ENCODE peak calls at places on chromosome 18, in six cellular contexts. One of them, this sample, is unnamed. For H3K9me3 and H3K4me1, the result is how much of the 10 kb centered on the place peaks cover.

GRCh38 chr18:23563377-23564043 is 22.8 kb downstream of the NPC1 start:
- DNase-seq in A549: no peak
- DNase-seq in heart right ventricle: no peak
- DNase-seq in PC-3: no peak
- DNase-seq in left ventricle myocardium inferior: no peak
- DNase-seq in heart left ventricle: no peak
- DNase-seq in this sample: peak

GRCh38 chr18:55179460-55180195 is 220.4 kb upstream of the CCDC68 start:
- DNase-seq in A549: no peak
- DNase-seq in heart right ventricle: no peak
- DNase-seq in PC-3: no peak
- DNase-seq in left ventricle myocardium inferior: no peak
- DNase-seq in heart left ventricle: no peak
- DNase-seq in this sample: no peak

GRCh38 chr18:45870419-45870818 is 44.9 kb downstream of the SIGLEC15 start:
- DNase-seq in A549: no peak
- DNase-seq in heart right ventricle: no peak
- DNase-seq in PC-3: no peak
- DNase-seq in left ventricle myocardium inferior: no peak
- DNase-seq in heart left ventricle: no peak
- DNase-seq in this sample: no peak

GRCh38 chr18:8814206-8814605 is 108.8 kb downstream of the MTCL1 start:
- DNase-seq in A549: no peak
- DNase-seq in heart right ventricle: no peak
- DNase-seq in PC-3: no peak
- DNase-seq in left ventricle myocardium inferior: no peak
- DNase-seq in heart left ventricle: no peak
- DNase-seq in this sample: peak

GRCh38 chr18:75544051-75544481 is 116.6 kb upstream of the SMIM21 start:
- DNase-seq in A549: no peak
- DNase-seq in heart right ventricle: no peak
- DNase-seq in PC-3: no peak
- DNase-seq in left ventricle myocardium inferior: no peak
- DNase-seq in heart left ventricle: no peak
- DNase-seq in this sample: no peak

GRCh38 chr18:70228546-70228945 is 23.1 kb upstream of the RTTN start:
- DNase-seq in A549: no peak
- DNase-seq in heart right ventricle: no peak
- DNase-seq in PC-3: no peak
- DNase-seq in left ventricle myocardium inferior: no peak
- DNase-seq in heart left ventricle: no peak
- DNase-seq in this sample: no peak

GRCh38 chr18:58495634-58496033 is 133.3 kb downstream of the ALPK2 start:
- DNase-seq in A549: no peak
- DNase-seq in heart right ventricle: no peak
- DNase-seq in PC-3: no peak
- DNase-seq in left ventricle myocardium inferior: no peak
- DNase-seq in heart left ventricle: no peak
- DNase-seq in this sample: no peak

GRCh38 chr18:23671564-23671963 is 8.9 kb upstream of the ANKRD29 start:
- DNase-seq in A549: no peak
- DNase-seq in heart right ventricle: no peak
- DNase-seq in PC-3: no peak
- DNase-seq in left ventricle myocardium inferior: peak
- DNase-seq in heart left ventricle: peak
- DNase-seq in this sample: no peak

GRCh38 chr18:11177382-11177781 is 28.0 kb upstream of the PIEZO2 start:
- DNase-seq in A549: no peak
- DNase-seq in heart right ventricle: no peak
- DNase-seq in PC-3: no peak
- DNase-seq in left ventricle myocardium inferior: no peak
- DNase-seq in heart left ventricle: no peak
- DNase-seq in this sample: no peak

GRCh38 chr18:55048892-55049291 is 89.6 kb upstream of the CCDC68 start:
- DNase-seq in A549: peak
- DNase-seq in heart right ventricle: no peak
- DNase-seq in PC-3: peak
- DNase-seq in left ventricle myocardium inferior: no peak
- DNase-seq in heart left ventricle: no peak
- DNase-seq in this sample: no peak

GRCh38 chr18:74942319-74942910 is 266.5 kb downstream of the PTGR3 start:
- DNase-seq in A549: no peak
- DNase-seq in heart right ventricle: no peak
- DNase-seq in PC-3: peak
- DNase-seq in left ventricle myocardium inferior: no peak
- DNase-seq in heart left ventricle: no peak
- DNase-seq in this sample: no peak

GRCh38 chr18:25239636-25240468 is 112.1 kb downstream of the ZNF521 start:
- DNase-seq in A549: no peak
- DNase-seq in heart right ventricle: no peak
- DNase-seq in PC-3: no peak
- DNase-seq in left ventricle myocardium inferior: no peak
- DNase-seq in heart left ventricle: no peak
- DNase-seq in this sample: no peak

GRCh38 chr18:10457798-10458197 is 3.4 kb downstream of the APCDD1 start:
- DNase-seq in A549: no peak
- DNase-seq in heart right ventricle: no peak
- DNase-seq in PC-3: no peak
- DNase-seq in left ventricle myocardium inferior: no peak
- DNase-seq in heart left ventricle: no peak
- DNase-seq in this sample: no peak

GRCh38 chr18:9022397-9023170 is 79.9 kb upstream of the NDUFV2 start:
- DNase-seq in A549: no peak
- DNase-seq in heart right ventricle: no peak
- DNase-seq in PC-3: peak
- DNase-seq in left ventricle myocardium inferior: no peak
- DNase-seq in heart left ventricle: no peak
- DNase-seq in this sample: no peak

GRCh38 chr18:6624729-6625308 is 104.7 kb upstream of the ARHGAP28 start:
- DNase-seq in A549: no peak
- DNase-seq in heart right ventricle: no peak
- DNase-seq in PC-3: no peak
- DNase-seq in left ventricle myocardium inferior: no peak
- DNase-seq in heart left ventricle: no peak
- DNase-seq in this sample: no peak

GRCh38 chr18:23229472-23229871 is 94.2 kb downstream of the CABLES1 start:
- DNase-seq in A549: no peak
- DNase-seq in heart right ventricle: no peak
- DNase-seq in PC-3: no peak
- DNase-seq in left ventricle myocardium inferior: no peak
- DNase-seq in heart left ventricle: no peak
- DNase-seq in this sample: no peak

GRCh38 chr18:74063552-74063951 is 84.1 kb downstream of the FBXO15 start:
- DNase-seq in A549: no peak
- DNase-seq in heart right ventricle: no peak
- DNase-seq in PC-3: no peak
- DNase-seq in left ventricle myocardium inferior: no peak
- DNase-seq in heart left ventricle: no peak
- DNase-seq in this sample: no peak

GRCh38 chr18:58051765-58052460 is 7.9 kb downstream of the NEDD4L start:
- DNase-seq in A549: no peak
- DNase-seq in heart right ventricle: no peak
- DNase-seq in PC-3: peak
- DNase-seq in left ventricle myocardium inferior: no peak
- DNase-seq in heart left ventricle: no peak
- DNase-seq in this sample: peak

GRCh38 chr18:24014986-24015896 is 687 bp downstream of the TTC39C start:
- DNase-seq in A549: peak
- DNase-seq in heart right ventricle: peak
- DNase-seq in PC-3: peak
- DNase-seq in left ventricle myocardium inferior: peak
- DNase-seq in heart left ventricle: peak
- DNase-seq in this sample: peak

GRCh38 chr18:46886893-46887292 is 30.4 kb downstream of the PIAS2 start:
- DNase-seq in A549: no peak
- DNase-seq in heart right ventricle: no peak
- DNase-seq in PC-3: no peak
- DNase-seq in left ventricle myocardium inferior: no peak
- DNase-seq in heart left ventricle: no peak
- DNase-seq in this sample: no peak

GRCh38 chr18:64330161-64330560 is 181.3 kb upstream of the LINC00305 start:
- DNase-seq in A549: peak
- DNase-seq in heart right ventricle: no peak
- DNase-seq in PC-3: peak
- DNase-seq in left ventricle myocardium inferior: no peak
- DNase-seq in heart left ventricle: no peak
- DNase-seq in this sample: no peak

GRCh38 chr18:47737198-47737830 is 193.1 kb downstream of the SMAD2 start:
- DNase-seq in A549: no peak
- DNase-seq in heart right ventricle: no peak
- DNase-seq in PC-3: no peak
- DNase-seq in left ventricle myocardium inferior: no peak
- DNase-seq in heart left ventricle: no peak
- DNase-seq in this sample: peak

GRCh38 chr18:53147472-53147871 is 807.5 kb downstream of the DCC start:
- DNase-seq in A549: no peak
- DNase-seq in heart right ventricle: no peak
- DNase-seq in PC-3: no peak
- DNase-seq in left ventricle myocardium inferior: no peak
- DNase-seq in heart left ventricle: no peak
- DNase-seq in this sample: no peak

GRCh38 chr18:55781481-55781957 is 193.5 kb upstream of the TCF4 start:
- DNase-seq in A549: peak
- DNase-seq in heart right ventricle: peak
- DNase-seq in PC-3: peak
- DNase-seq in left ventricle myocardium inferior: peak
- DNase-seq in heart left ventricle: peak
- DNase-seq in this sample: peak

GRCh38 chr18:80137976-80138375 is 28.9 kb downstream of the ADNP2 start:
- DNase-seq in A549: no peak
- DNase-seq in heart right ventricle: no peak
- DNase-seq in PC-3: no peak
- DNase-seq in left ventricle myocardium inferior: no peak
- DNase-seq in heart left ventricle: no peak
- DNase-seq in this sample: no peak

GRCh38 chr18:76953186-76953982 is 131.0 kb downstream of the ZNF236 start:
- DNase-seq in A549: no peak
- DNase-seq in heart right ventricle: peak
- DNase-seq in PC-3: no peak
- DNase-seq in left ventricle myocardium inferior: peak
- DNase-seq in heart left ventricle: peak
- DNase-seq in this sample: no peak
- H3K4me3 ChIP-seq in A549: no peak
- H3K4me3 ChIP-seq in heart right ventricle: no peak
- H3K4me3 ChIP-seq in PC-3: no peak
- H3K4me3 ChIP-seq in left ventricle myocardium inferior: no peak
- H3K4me3 ChIP-seq in heart left ventricle: no peak
- H3K4me3 ChIP-seq in this sample: no peak

DNA sequence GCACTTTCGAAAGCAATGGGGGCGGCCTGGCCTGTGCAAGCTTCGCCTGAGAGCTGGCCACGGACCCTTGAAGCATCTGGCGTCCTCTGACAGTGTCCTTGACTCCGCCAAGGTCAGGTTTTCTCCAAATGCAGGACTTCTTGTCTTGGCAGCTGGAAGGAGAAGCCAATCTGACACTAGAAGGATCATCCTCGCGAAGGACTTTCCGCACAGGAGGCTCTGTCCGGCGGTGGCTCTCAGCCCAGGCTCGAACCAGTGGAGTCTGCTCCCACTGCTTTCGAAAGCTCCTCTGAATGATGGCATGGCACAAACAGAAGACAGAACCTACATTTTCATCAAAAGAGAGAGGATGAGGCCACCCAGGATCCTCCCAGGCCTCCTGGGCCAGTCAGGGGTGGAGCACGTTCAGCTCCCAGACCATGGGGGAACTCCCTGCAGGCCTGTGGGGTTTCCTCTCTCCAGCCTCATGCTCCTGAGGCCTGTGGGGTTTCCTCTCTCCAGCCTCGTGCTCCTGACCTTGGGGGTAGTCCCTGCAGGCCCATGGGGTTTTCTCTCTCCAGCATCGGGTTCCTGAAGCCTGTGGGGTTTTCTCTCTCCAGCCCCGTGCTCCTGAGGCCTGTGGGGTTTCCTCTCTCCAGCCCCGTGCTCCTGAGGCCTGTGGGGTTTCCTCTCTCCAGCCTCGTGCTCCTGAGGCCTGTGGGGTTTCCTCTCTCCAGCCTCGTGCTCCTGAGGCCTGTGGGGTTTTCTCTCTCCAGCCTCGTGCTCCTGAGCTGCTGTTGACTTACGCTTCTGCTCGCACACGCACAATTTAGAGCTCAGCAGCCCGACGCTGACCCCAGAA is 396.5 kb upstream of the SALL3 start:
- DNase-seq in A549: no peak
- DNase-seq in heart right ventricle: no peak
- DNase-seq in PC-3: no peak
- DNase-seq in left ventricle myocardium inferior: no peak
- DNase-seq in heart left ventricle: no peak
- DNase-seq in this sample: no peak
- H3K9me3 ChIP-seq in A549: under half
- H3K9me3 ChIP-seq in heart right ventricle: under half
- H3K9me3 ChIP-seq in PC-3: under half
- H3K9me3 ChIP-seq in left ventricle myocardium inferior: under half
- H3K9me3 ChIP-seq in heart left ventricle: under half
- H3K9me3 ChIP-seq in this sample: under half

DNA sequence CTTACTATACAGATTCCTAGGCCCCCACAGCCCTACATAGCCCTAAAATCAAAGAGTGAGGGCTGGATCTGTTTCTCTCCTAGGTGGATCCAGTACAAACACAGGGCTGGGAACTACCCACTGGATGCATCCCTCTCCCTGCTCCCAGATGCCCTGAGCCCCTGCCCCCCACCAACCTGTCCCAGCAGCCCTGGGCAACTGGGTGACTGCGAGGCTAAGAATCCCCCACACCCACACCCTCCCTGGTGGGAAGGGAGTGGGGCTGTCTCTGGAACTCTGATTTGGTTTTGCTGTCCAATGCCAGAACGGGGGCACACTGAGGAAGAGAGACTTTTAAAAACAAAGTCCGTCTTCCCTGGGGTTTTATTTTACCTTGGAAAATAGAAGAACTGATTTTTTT is 113.1 kb downstream of the SMAD7 start:
- DNase-seq in A549: no peak
- DNase-seq in heart right ventricle: no peak
- DNase-seq in PC-3: no peak
- DNase-seq in left ventricle myocardium inferior: no peak
- DNase-seq in heart left ventricle: no peak
- DNase-seq in this sample: no peak
- H3K4me1 ChIP-seq in A549: half or more
- H3K4me1 ChIP-seq in heart right ventricle: under half
- H3K4me1 ChIP-seq in PC-3: under half
- H3K4me1 ChIP-seq in left ventricle myocardium inferior: half or more
- H3K4me1 ChIP-seq in heart left ventricle: under half
- H3K4me1 ChIP-seq in this sample: half or more

GRCh38 chr18:63159590-63159989 is 160.0 kb downstream of the BCL2 start:
- DNase-seq in A549: no peak
- DNase-seq in heart right ventricle: no peak
- DNase-seq in PC-3: no peak
- DNase-seq in left ventricle myocardium inferior: no peak
- DNase-seq in heart left ventricle: no peak
- DNase-seq in this sample: no peak

GRCh38 chr18:63158676-63159291 is 160.8 kb downstream of the BCL2 start:
- DNase-seq in A549: no peak
- DNase-seq in heart right ventricle: no peak
- DNase-seq in PC-3: no peak
- DNase-seq in left ventricle myocardium inferior: no peak
- DNase-seq in heart left ventricle: no peak
- DNase-seq in this sample: no peak

GRCh38 chr18:63155910-63156773 is 163.4 kb downstream of the BCL2 start:
- DNase-seq in A549: no peak
- DNase-seq in heart right ventricle: no peak
- DNase-seq in PC-3: no peak
- DNase-seq in left ventricle myocardium inferior: no peak
- DNase-seq in heart left ventricle: no peak
- DNase-seq in this sample: no peak

GRCh38 chr18:63157293-63158011 is 162.1 kb downstream of the BCL2 start:
- DNase-seq in A549: no peak
- DNase-seq in heart right ventricle: no peak
- DNase-seq in PC-3: no peak
- DNase-seq in left ventricle myocardium inferior: no peak
- DNase-seq in heart left ventricle: no peak
- DNase-seq in this sample: no peak

GRCh38 chr18:63158012-63158631 is 161.4 kb downstream of the BCL2 start:
- DNase-seq in A549: no peak
- DNase-seq in heart right ventricle: no peak
- DNase-seq in PC-3: no peak
- DNase-seq in left ventricle myocardium inferior: no peak
- DNase-seq in heart left ventricle: no peak
- DNase-seq in this sample: no peak
- H3K4me3 ChIP-seq in A549: no peak
- H3K4me3 ChIP-seq in heart right ventricle: no peak
- H3K4me3 ChIP-seq in PC-3: no peak
- H3K4me3 ChIP-seq in left ventricle myocardium inferior: no peak
- H3K4me3 ChIP-seq in heart left ventricle: no peak
- H3K4me3 ChIP-seq in this sample: no peak